ENCODE peak calls at places on chromosomes 12 and 14, in five cellular contexts. J is A549, W is kidney, N is fibroblast of lung, I is right cardiac atrium. Z is an unnamed sample. For H3K9me3, the result is how much of the 10 kb centered on the place peaks cover.

GRCh38 chr12:15728118-15728598 is 61.0 kb downstream of the EPS8 start:
- DNase-seq in J (peak), W (no peak), N (peak), I (no peak), Z (no peak)

GRCh38 chr12:97899956-97900355 is 437.4 kb downstream of the RMST start:
- DNase-seq in J (no peak), W (no peak), N (no peak), I (no peak), Z (no peak)

GRCh38 chr12:113162102-113163029 is 12.8 kb downstream of the CFAP73 start:
- DNase-seq in J (no peak), W (no peak), N (peak), I (no peak), Z (no peak)

GRCh38 chr14:74888164-74889158 is 6.7 kb downstream of the DLST start:
- DNase-seq in J (peak), W (no peak), N (peak), I (no peak), Z (no peak)

GRCh38 chr12:52992699-52993557 is 13.3 kb upstream of the EIF4B start:
- DNase-seq in J (peak), W (no peak), N (peak), I (no peak), Z (no peak)

GRCh38 chr14:29039171-29039570 is 272.6 kb downstream of the FOXG1 start:
- DNase-seq in J (no peak), W (no peak), N (peak), I (no peak), Z (no peak)

GRCh38 chr12:115203661-115204060 is 519.7 kb upstream of the TBX3 start:
- DNase-seq in J (no peak), W (no peak), N (peak), I (no peak), Z (no peak)

GRCh38 chr12:3564411-3564810 is 73.4 kb downstream of the PRMT8 start:
- DNase-seq in J (no peak), W (no peak), N (no peak), I (no peak), Z (no peak)

GRCh38 chr14:103828315-103828967 is 18.9 kb downstream of the PPP1R13B start:
- DNase-seq in J (no peak), W (no peak), N (peak), I (peak), Z (no peak)

GRCh38 chr14:43449291-43449690 is 1057.8 kb downstream of the FSCB start:
- DNase-seq in J (no peak), W (no peak), N (no peak), I (no peak), Z (no peak)

GRCh38 chr12:122106891-122107660 is 28.5 kb downstream of the MLXIP start:
- DNase-seq in J (no peak), W (no peak), N (peak), I (peak), Z (peak)

GRCh38 chr14:103500148-103500990 is 22.3 kb downstream of the CKB start:
- DNase-seq in J (peak), W (peak), N (peak), I (peak), Z (peak)

GRCh38 chr12:69570545-69571399 is 14.5 kb upstream of the CCT2 start:
- DNase-seq in J (peak), W (no peak), N (peak), I (peak), Z (no peak)

GRCh38 chr14:36591482-36591881 is 9.1 kb upstream of the NKX2-8 start:
- DNase-seq in J (no peak), W (no peak), N (no peak), I (no peak), Z (no peak)

GRCh38 chr14:23009483-23009938 is 432 bp downstream of the C14orf93 start:
- DNase-seq in J (no peak), W (no peak), N (no peak), I (no peak), Z (no peak)

GRCh38 chr14:60485600-60486251 is at the start of gene C14orf39:
- DNase-seq in J (no peak), W (peak), N (peak), I (no peak), Z (no peak)

GRCh38 chr12:12819752-12820311 is 6.7 kb downstream of the DDX47 start:
- DNase-seq in J (peak), W (no peak), N (peak), I (no peak), Z (no peak)

GRCh38 chr12:64385468-64385867 is 5.1 kb downstream of the C12orf56 start:
- DNase-seq in J (no peak), W (no peak), N (peak), I (no peak), Z (no peak)

GRCh38 chr14:59018460-59018859 is 170.0 kb upstream of the DAAM1 start:
- DNase-seq in J (no peak), W (no peak), N (no peak), I (no peak), Z (no peak)

GRCh38 chr12:104416637-104417036 is 40.1 kb upstream of the CHST11 start:
- DNase-seq in J (no peak), W (no peak), N (no peak), I (no peak), Z (no peak)

GRCh38 chr12:3442397-3442796 is 48.6 kb upstream of the PRMT8 start:
- DNase-seq in J (no peak), W (no peak), N (no peak), I (no peak), Z (peak)

GRCh38 chr12:10186299-10186698 is 7.5 kb downstream of the TMEM52B start:
- DNase-seq in J (no peak), W (no peak), N (no peak), I (peak), Z (peak)

GRCh38 chr14:61547186-61548121 is 147.9 kb upstream of the HIF1A start:
- DNase-seq in J (peak), W (no peak), N (peak), I (no peak), Z (no peak)

GRCh38 chr12:53044896-53045571 is 4.8 kb upstream of the TNS2 start:
- DNase-seq in J (no peak), W (no peak), N (no peak), I (no peak), Z (no peak)

GRCh38 chr14:53338192-53338591 is 185.1 kb upstream of the DDHD1 start:
- DNase-seq in J (no peak), W (no peak), N (peak), I (no peak), Z (no peak)

GRCh38 chr12:64893961-64894360 is 69.5 kb downstream of the TBC1D30 start:
- DNase-seq in J (peak), W (no peak), N (peak), I (no peak), Z (no peak)

GRCh38 chr12:39912211-39912980 is 193.5 kb downstream of the SLC2A13 start:
- DNase-seq in J (peak), W (peak), N (no peak), I (no peak), Z (peak)

GRCh38 chr12:109274381-109274780 is 34.7 kb downstream of the FOXN4 start:
- DNase-seq in J (no peak), W (no peak), N (no peak), I (no peak), Z (no peak)

DNA sequence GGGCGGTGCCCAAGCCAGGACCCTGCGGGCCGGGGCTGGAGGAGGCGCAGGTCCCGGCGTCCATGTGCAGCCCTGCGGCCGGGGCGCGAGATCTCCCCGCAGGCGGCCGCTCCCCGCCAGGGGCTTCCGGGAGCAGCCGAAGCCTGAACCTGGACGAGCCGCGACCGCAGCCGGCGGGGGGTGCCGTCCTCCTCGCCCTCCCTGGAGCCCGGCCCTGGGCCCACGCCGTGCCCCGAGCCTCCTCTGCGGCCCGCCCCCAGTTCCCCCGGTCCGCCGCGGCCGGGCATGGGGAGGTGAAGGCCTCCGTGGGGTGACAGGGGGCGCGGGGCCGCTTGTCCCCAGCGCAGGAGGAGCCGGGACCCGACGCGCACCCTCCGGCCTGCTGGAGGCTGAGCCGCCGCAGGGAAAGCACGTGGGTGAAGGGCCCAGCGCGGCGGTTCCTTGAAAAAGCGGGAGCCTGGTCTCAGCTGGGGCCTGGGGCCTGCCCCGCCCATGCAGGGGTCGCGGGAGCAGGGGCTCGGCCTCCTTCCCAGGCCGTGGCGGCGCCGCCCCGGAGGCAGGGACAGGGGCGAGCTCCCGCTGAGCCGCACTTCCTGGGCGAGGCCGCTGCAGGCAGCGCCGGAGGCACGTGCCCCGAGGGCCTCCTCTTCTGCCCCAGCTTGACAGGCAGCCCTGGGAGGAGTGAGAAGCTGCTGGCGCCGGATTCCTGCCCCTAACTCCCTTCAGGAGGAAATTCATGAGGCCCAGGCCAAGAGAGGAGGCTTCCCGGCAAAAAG is 55.6 kb upstream of the PPP2R5C start:
- DNase-seq in J (no peak), W (peak), N (peak), I (peak), Z (peak)
- H3K4me3 ChIP-seq in J (no peak), W (no peak), N (no peak), I (peak), Z (peak)

DNA sequence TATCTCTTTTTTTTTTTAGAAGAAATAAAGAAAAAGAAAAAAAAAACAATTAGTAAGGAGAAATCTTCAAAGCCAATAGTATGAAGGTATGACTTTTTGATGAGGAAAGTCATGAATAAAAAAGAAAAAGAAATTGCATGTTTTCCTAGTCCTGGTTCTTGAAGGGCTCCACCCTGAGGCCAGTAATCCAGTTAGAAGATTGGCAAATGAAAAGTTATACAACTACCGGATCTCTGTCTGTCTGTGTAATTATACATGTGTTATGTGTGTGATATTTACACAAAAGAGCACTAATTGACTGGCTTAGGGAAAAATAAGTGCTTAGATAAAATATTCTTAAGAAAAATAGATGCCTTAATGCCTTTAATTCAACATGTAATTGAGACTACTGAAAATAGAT is 28.4 kb downstream of the SDR9C7 start:
- DNase-seq in J (no peak), W (no peak), N (no peak), I (no peak), Z (no peak)
- H3K9me3 ChIP-seq in J (under half), W (under half), N (under half), I (under half), Z (under half)

GRCh38 chr14:93748208-93749080 is 39.8 kb downstream of the PRIMA1 start:
- DNase-seq in J (no peak), W (no peak), N (no peak), I (no peak), Z (no peak)
- H3K4me3 ChIP-seq in J (no peak), W (no peak), N (no peak), I (no peak), Z (no peak)

GRCh38 chr14:82500222-82500621 is 966.6 kb upstream of the SEL1L start:
- DNase-seq in J (no peak), W (no peak), N (no peak), I (no peak), Z (no peak)

GRCh38 chr14:82504894-82505293 is 971.2 kb upstream of the SEL1L start:
- DNase-seq in J (no peak), W (no peak), N (no peak), I (no peak), Z (no peak)

GRCh38 chr14:82502043-82502442 is 968.4 kb upstream of the SEL1L start:
- DNase-seq in J (no peak), W (no peak), N (no peak), I (no peak), Z (no peak)

DNA sequence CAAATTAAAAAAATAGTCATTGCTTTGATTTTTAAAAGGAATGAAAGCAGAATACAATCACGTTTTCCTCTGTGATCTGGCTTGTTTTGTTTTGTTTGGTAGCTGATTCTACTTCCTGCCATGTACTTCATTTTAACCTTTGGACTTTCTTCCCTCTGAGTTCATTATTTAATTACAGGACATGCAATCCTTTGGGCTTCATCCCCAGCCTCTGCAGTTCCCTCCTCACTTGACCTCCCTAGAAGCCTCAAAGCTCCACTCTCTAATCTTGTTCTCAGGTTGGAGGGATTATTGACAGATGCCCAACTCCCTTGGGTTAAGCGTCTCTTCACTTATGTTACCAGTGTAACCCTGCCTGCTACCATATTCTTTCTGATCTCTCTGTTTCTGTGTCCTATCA is 967.9 kb upstream of the SEL1L start:
- DNase-seq in J (no peak), W (no peak), N (no peak), I (no peak), Z (no peak)
- H3K9me3 ChIP-seq in J (under half), W (under half), N (under half), I (under half), Z (under half)

DNA sequence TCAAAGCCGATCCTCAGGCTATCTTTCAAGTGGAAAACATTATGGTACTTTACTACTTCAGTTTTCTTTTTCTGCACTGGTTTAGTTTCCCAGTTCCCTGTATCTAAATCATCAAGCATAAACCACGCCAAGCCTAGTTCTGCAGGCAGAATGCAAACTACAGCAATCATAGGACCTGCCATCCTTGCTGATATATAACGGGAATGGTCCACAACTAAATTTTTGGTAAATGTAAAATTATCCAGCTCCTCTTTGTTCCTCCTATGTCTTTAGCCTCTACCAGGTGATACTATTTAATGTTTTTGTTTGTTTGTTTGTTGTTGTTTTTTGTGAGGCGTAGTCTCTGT is 19.3 kb upstream of the PALS1 start:
- DNase-seq in J (no peak), W (no peak), N (no peak), I (no peak), Z (no peak)
- H3K4me3 ChIP-seq in J (no peak), W (no peak), N (no peak), I (no peak), Z (no peak)

GRCh38 chr14:95431199-95432145 is 85.0 kb downstream of the SYNE3 start:
- DNase-seq in J (peak), W (peak), N (peak), I (no peak), Z (no peak)
- H3K9me3 ChIP-seq in J (under half), W (under half), N (under half), I (under half), Z (under half)

DNA sequence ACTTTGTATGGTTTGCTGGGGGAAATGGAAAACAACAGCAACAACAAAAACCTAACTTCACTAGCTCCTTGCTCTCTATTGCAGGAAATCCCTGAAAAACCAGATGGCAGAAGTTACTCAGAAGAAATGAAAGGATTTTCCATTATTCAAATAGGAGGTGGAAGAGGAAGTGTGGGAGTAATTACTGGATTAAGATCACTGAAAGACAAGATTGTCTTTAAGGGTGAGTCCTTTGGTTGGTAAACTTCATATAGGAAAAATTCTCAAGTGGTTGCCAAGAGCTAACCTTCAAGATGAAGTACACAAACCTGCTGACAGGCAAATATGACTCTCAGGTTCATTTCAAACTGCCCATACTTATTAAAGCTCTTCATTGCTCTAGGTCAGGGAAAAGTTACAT is 392.0 kb upstream of the ATP2B1 start:
- DNase-seq in J (no peak), W (no peak), N (no peak), I (no peak), Z (no peak)
- H3K4me3 ChIP-seq in J (no peak), W (no peak), N (no peak), I (no peak), Z (no peak)

DNA sequence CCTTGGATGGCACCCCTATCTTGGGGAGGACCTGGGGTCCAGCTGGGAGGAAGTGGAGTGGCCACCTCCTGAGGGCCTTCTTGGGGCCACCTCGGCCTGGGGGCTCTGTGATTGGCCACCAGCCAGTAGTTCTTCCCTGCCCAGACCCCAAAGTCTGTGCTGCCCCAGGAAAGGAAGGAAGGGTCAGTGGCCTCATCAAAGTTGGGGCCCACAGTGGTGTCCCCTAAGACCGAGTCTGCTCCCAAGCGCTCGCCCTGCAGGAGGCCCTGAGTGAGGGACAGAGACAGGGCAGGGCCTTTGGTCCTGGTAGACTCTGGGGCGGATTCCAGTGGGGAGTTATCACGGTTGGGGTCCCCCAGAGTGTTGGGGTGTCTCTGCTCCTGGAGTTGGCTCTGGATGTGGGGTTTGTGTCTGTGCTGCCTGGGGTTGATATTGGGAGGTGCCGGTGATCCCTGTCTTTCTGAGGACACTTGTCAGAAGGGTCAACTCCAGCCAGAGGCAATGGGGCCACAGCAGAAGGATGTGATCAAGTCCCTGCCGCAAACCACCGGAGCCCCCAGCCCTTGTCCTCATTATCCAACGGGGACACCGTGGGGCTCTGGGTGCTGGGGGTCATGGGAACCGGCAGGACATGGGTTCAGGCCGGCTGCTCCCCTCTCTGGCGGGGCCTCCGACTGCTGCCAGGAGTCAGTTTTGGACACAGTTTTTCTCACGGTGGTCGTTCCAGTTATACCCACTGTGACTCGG is 364.3 kb downstream of the TMEM121 start:
- DNase-seq in J (no peak), W (peak), N (no peak), I (peak), Z (peak)
- H3K9me3 ChIP-seq in J (under half), W (under half), N (under half), I (under half), Z (under half)

DNA sequence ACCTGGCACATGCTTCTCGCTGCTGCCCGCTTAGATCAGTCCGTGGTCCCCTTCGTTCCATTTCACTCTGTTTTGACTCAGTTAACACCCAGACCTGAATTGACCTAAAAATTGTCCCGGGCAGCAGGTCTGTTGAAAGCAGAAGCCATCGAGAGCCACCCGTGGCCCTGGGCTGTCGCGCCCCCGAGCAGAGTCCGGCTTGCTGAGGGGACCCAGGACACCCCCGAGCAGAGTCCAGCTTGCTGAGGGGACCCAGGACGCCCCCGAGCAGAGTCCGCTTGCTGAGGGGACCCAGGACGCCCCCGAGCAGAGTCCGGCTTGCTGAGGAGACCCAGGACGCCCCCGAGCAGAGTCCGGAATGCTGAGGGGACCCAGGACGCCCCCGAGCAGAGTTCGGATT is 50.2 kb upstream of the GALNT9 start:
- DNase-seq in J (no peak), W (no peak), N (no peak), I (no peak), Z (peak)
- H3K4me3 ChIP-seq in J (no peak), W (no peak), N (no peak), I (no peak), Z (no peak)

Z was measured in left lung.